ENCODE peak calls at places on chromosomes 6 and 20, in seven cellular contexts. L, P, Q, W, D, Z and U are unnamed samples.

GRCh38 chr6:170347091-170347490 is 40.5 kb downstream of the FAM120B start:
- DNase-seq in D (no peak), Z (no peak), L (no peak), W (peak; percentile 7), P (peak; percentile 68), Q (no peak), U (peak; percentile 64)

GRCh38 chr20:46084805-46085792 is 4.7 kb downstream of the NCOA5 start:
- DNase-seq in W (no peak), Q (no peak), D (peak; percentile 43), P (peak; percentile 12), Z (no peak), L (peak; percentile 72), U (no peak)

GRCh38 chr20:4867036-4867435 is 134.3 kb downstream of the SLC23A2 start:
- DNase-seq in Q (no peak), D (no peak), Z (no peak), W (no peak), L (no peak), P (no peak), U (no peak)

GRCh38 chr6:21110684-21111398 is 482.7 kb upstream of the SOX4 start:
- DNase-seq in W (no peak), D (no peak), Z (no peak), P (no peak), L (no peak), Q (no peak), U (no peak)

GRCh38 chr6:37171141-37171969 is 1.4 kb downstream of the PIM1 start:
- DNase-seq in P (peak; percentile 47), L (peak; percentile 43), Z (no peak), Q (peak; percentile 47), W (no peak), D (peak; percentile 58), U (peak; percentile 50)

GRCh38 chr20:3710703-3711417 is 1.5 kb downstream of the SIGLEC1 start:
- DNase-seq in P (peak; percentile 21), Q (peak; percentile 76), W (no peak), Z (no peak), L (peak; percentile 64), D (peak; percentile 52), U (peak; percentile 65)

GRCh38 chr6:157942351-157942750 is 39.3 kb upstream of the SYNJ2 start:
- DNase-seq in Z (no peak), P (no peak), W (no peak), D (no peak), Q (no peak), L (no peak), U (no peak)

GRCh38 chr20:24473435-24473834 is 4.0 kb downstream of the SYNDIG1 start:
- DNase-seq in W (no peak), P (no peak), Q (no peak), Z (no peak), L (no peak), D (no peak), U (no peak)

GRCh38 chr6:84663866-84664265 is 100.5 kb downstream of the TBX18 start:
- DNase-seq in L (no peak), Q (no peak), Z (no peak), P (no peak), W (no peak), D (no peak), U (no peak)

GRCh38 chr6:169224185-169224695 is 29.4 kb downstream of the THBS2 start:
- DNase-seq in Q (no peak), D (peak; percentile 34), W (no peak), L (peak; percentile 93), P (peak; percentile 89), Z (no peak), U (no peak)

GRCh38 chr6:56984374-56984773 is 29.5 kb downstream of the BEND6 start:
- DNase-seq in Z (no peak), W (no peak), Q (no peak), D (peak; percentile 65), L (peak; percentile 51), P (peak; percentile 73), U (no peak)

GRCh38 chr20:15528386-15529111 is 1044.7 kb downstream of the KIF16B start:
- DNase-seq in Z (no peak), D (no peak), P (no peak), Q (no peak), W (no peak), L (no peak), U (peak; percentile 2)

GRCh38 chr6:67935976-67936477 is 699.1 kb upstream of the ADGRB3 start:
- DNase-seq in P (no peak), L (no peak), W (no peak), D (no peak), Q (no peak), Z (no peak), U (no peak)

GRCh38 chr6:67933278-67933677 is 701.8 kb upstream of the ADGRB3 start:
- DNase-seq in L (no peak), Z (no peak), W (no peak), Q (peak; percentile 26), P (no peak), D (no peak), U (peak; percentile 31)
- TF ChIP-seq CTCF in L (no peak), Z (no peak), W (peak; percentile 41), Q (peak; percentile 28), P (no peak), D (no peak), U (peak; percentile 27)

DNA sequence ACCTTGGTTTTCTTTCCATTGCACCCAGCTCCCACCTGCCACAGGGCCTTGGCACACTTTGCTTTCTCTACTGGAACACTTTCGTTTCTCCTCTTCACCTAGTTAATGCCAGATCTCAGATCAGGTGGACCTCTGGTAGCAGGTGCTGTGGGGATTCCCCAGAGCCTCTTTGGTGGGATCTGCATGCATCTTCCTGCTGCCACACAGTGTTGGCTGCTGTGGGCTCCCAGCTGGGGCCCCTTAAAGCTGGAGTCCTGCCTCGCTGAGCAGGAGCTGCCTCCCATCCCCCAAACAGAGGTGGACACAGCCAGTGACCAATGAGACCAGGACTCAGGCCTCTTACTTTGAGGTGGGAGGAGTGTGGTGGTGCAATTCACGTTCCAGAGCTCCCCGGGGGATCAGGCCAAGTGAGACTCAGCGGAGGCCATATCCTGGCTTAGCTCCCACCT is 28.4 kb downstream of the CEBPB start:
- DNase-seq in P (no peak), D (no peak), W (no peak), L (peak; percentile 86), Q (no peak), Z (no peak), U (no peak)
- H3K4me3 ChIP-seq in P (no peak overlapping the region), D (no peak overlapping the region), W (no peak overlapping the region), L (no peak overlapping the region), Q (no peak overlapping the region), Z (no peak overlapping the region), U (no peak overlapping the region)

DNA sequence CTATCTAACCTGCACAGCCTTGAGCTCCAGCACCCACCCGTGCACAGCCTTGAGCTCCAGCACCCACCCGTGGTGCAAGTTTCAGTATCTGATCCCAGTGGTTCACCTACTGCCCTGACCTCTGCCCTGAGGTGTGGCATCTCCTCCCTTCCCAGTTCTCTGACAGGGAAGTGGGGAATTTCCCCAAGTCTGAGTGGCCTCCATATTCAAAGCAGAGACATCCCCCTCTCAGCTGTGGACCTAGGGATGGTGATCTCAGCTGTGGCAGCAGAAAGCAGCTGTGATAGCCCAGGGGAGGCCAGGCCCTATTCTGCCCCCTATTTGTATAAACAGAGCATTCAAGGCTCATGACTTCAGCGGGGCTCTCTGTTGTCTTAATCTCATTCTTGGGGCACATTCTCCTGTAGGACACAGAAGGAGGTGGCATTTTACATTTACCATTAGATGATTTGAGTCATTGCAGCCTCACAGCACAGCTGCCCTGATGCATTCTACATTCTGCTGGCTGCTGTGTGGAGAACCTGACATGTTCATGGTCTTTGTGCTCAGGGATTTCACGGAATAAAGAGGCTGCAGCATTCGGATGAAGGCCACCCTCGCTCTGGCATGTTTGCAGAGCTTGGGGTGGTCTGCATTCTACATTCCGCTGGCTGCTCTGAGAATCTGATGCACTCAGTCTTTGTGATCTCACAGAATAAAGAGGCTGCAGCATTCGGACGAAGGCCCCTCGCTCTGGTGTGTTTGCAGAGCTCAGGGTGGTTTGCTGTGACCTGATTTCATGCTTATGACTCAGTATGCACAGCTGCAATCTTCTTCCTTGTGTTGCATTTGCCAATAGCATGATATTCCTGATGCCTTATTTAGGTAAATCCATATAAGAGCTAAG is 16.9 kb downstream of the GPR31 start:
- DNase-seq in L (no peak), D (no peak), W (no peak), Z (no peak), Q (no peak), P (no peak), U (no peak)
- TF ChIP-seq CTCF in L (no peak), D (no peak), W (peak; percentile 28), Z (no peak), Q (no peak), P (no peak), U (no peak)

GRCh38 chr6:14798996-14799588 is 446.8 kb upstream of the JARID2 start:
- DNase-seq in L (no peak), P (no peak), W (no peak), Q (no peak), D (no peak), Z (no peak), U (no peak)

GRCh38 chr6:14798594-14798982 is 447.3 kb upstream of the JARID2 start:
- DNase-seq in Q (no peak), P (no peak), Z (no peak), D (no peak), L (no peak), W (no peak), U (no peak)

GRCh38 chr6:14795451-14795850 is 450.4 kb upstream of the JARID2 start:
- DNase-seq in Q (no peak), Z (no peak), P (no peak), L (no peak), D (no peak), W (no peak), U (no peak)

GRCh38 chr6:14797875-14798593 is 447.8 kb upstream of the JARID2 start:
- DNase-seq in D (peak; percentile 52), W (no peak), Z (no peak), Q (peak; percentile 88), L (peak; percentile 25), P (no peak), U (no peak)

GRCh38 chr6:14796974-14797762 is 448.7 kb upstream of the JARID2 start:
- DNase-seq in Z (no peak), P (no peak), Q (no peak), W (no peak), L (peak; percentile 44), D (peak; percentile 84), U (no peak)
- H3K4me3 ChIP-seq in Z (no peak overlapping the region), P (no peak overlapping the region), Q (no peak overlapping the region), W (no peak overlapping the region), L (no peak overlapping the region), D (no peak overlapping the region), U (no peak overlapping the region)

GRCh38 chr6:162251257-162251656 is 476.3 kb downstream of the PRKN start:
- DNase-seq in D (no peak), Q (peak; percentile 18), P (no peak), W (no peak), Z (no peak), L (peak; percentile 5), U (no peak)
- TF ChIP-seq CTCF in D (peak; percentile 11), Q (peak; percentile 24), P (no peak), W (no peak), Z (no peak), L (peak; percentile 21), U (no peak)

GRCh38 chr20:59139998-59140397 is 23.6 kb upstream of the ZNF831 start:
- DNase-seq in P (no peak), Q (no peak), Z (no peak), D (no peak), W (no peak), L (no peak), U (no peak)
- H3K4me3 ChIP-seq in P (no peak overlapping the region), Q (no peak overlapping the region), Z (no peak overlapping the region), D (no peak overlapping the region), W (no peak overlapping the region), L (no peak overlapping the region), U (no peak overlapping the region)

GRCh38 chr6:124007266-124007665 is 203.6 kb downstream of the NKAIN2 start:
- DNase-seq in Z (no peak), L (no peak), P (no peak), D (no peak), Q (no peak), W (no peak), U (no peak)
- TF ChIP-seq CTCF in Z (no peak), L (no peak), P (no peak), D (no peak), Q (no peak), W (no peak), U (no peak)